ENCODE peak calls at places on chromosome 2, in nine cellular contexts. M is CD4-positive, alpha-beta memory T cell; O is dermis microvascular lymphatic vessel endothelial cell; H is NCI-H1092 treated with DMSO at 0.1 percent for 48 hours; W is activated T-cell treated with anti-CD3 and anti-CD28 coated beads for 24 hours; A is hypothalamus; B is CMK; D is lung; L is central memory CD8-positive, alpha-beta T cell. U is an unnamed sample.

GRCh38 chr2:57842531-57842930 is 204.1 kb upstream of the VRK2 start:
- DNase-seq in H (no peak), W (no peak), O (no peak), A (no peak), L (no peak), B (no peak), D (no peak), M (no peak), U (no peak)

GRCh38 chr2:74206180-74206688 is 7.8 kb downstream of the MTHFD2 start:
- DNase-seq in M (peak), L (peak), D (no peak), W (no peak), B (no peak), O (peak), H (no peak), A (no peak), U (no peak)

GRCh38 chr2:232960862-232961261 is 52.2 kb downstream of the NGEF start:
- DNase-seq in B (no peak), M (no peak), A (no peak), D (no peak), O (no peak), L (no peak), W (no peak), H (no peak), U (no peak)

GRCh38 chr2:20917287-20917660 is 94.4 kb upstream of the LDAH start:
- DNase-seq in W (no peak), B (no peak), L (no peak), A (no peak), O (no peak), D (no peak), M (no peak), H (no peak), U (no peak)

GRCh38 chr2:208466133-208466919 is 59.7 kb downstream of the PTH2R start:
- DNase-seq in L (no peak), A (no peak), D (peak), O (peak), H (peak), B (peak), W (no peak), M (no peak), U (peak)

GRCh38 chr2:239778861-239779591 is 246.1 kb downstream of the NDUFA10 start:
- DNase-seq in D (no peak), O (no peak), M (no peak), L (no peak), A (no peak), W (no peak), H (no peak), B (no peak), U (no peak)

GRCh38 chr2:28868611-28869010 is 1.5 kb downstream of the TRMT61B start:
- DNase-seq in W (no peak), B (no peak), M (no peak), D (no peak), O (no peak), L (no peak), H (no peak), A (no peak), U (peak)

GRCh38 chr2:242059566-242059965 is 190.0 kb downstream of the RTP5 start:
- DNase-seq in W (no peak), A (no peak), L (no peak), D (no peak), M (no peak), O (no peak), B (no peak), H (no peak), U (no peak)

GRCh38 chr2:159613515-159614336 is 2.6 kb downstream of the BAZ2B start:
- DNase-seq in W (no peak), H (peak), O (peak), M (no peak), L (no peak), D (no peak), A (no peak), B (no peak), U (no peak)

GRCh38 chr2:112627060-112628040 is 18.4 kb upstream of the SLC20A1 start:
- DNase-seq in M (no peak), O (peak), L (no peak), A (peak), W (no peak), B (no peak), D (peak), H (no peak), U (no peak)

GRCh38 chr2:179811042-179811441 is 50.4 kb downstream of the ZNF385B start:
- DNase-seq in D (no peak), O (no peak), W (no peak), M (no peak), B (no peak), L (no peak), H (no peak), A (no peak), U (no peak)

U was measured in D721Med.